ENCODE peak calls at places on chromosomes 16 and 17, in nine cellular contexts. Y is left ventricle myocardium inferior, T is cardiac muscle cell, A is thoracic aorta, O is astrocyte, V is transverse colon, E is lower lobe of right lung, L is HepG2, J is adrenal gland. N is an unnamed sample.

GRCh38 chr16:56206951-56207350 is 15.7 kb downstream of the GNAO1 start:
- DNase-seq in O (no peak), Y (no peak), J (no peak), E (no peak), A (no peak), T (no peak), V (no peak), L (no peak), N (no peak)

GRCh38 chr17:47720754-47721533 is 12.1 kb upstream of the TBX21 start:
- DNase-seq in T (peak), Y (no peak), J (peak), A (no peak), O (peak), E (no peak), V (peak), L (no peak), N (peak)

GRCh38 chr16:89359296-89360147 is 130.8 kb downstream of the ANKRD11 start:
- DNase-seq in L (no peak), V (no peak), T (peak), A (no peak), O (peak), Y (no peak), J (no peak), E (no peak), N (no peak)

GRCh38 chr16:12551530-12551929 is 252.2 kb downstream of the CPPED1 start:
- DNase-seq in V (no peak), E (no peak), T (no peak), O (no peak), L (no peak), A (no peak), J (no peak), Y (no peak), N (no peak)

GRCh38 chr17:16915752-16916556 is 56.0 kb downstream of the TNFRSF13B start:
- DNase-seq in E (peak), T (peak), V (peak), A (no peak), O (no peak), L (peak), Y (peak), J (peak), N (peak)

GRCh38 chr16:19382887-19383816 is 34.5 kb upstream of the TMC5 start:
- DNase-seq in A (no peak), J (no peak), L (no peak), Y (no peak), T (no peak), E (peak), V (no peak), O (no peak), N (peak)

GRCh38 chr17:47717845-47718621 is 15.0 kb upstream of the TBX21 start:
- DNase-seq in J (no peak), Y (no peak), E (no peak), O (peak), L (no peak), V (no peak), T (no peak), A (no peak), N (no peak)

GRCh38 chr16:20830372-20830771 is 24.0 kb downstream of the REXO5 start:
- DNase-seq in A (no peak), O (no peak), V (no peak), J (no peak), Y (no peak), T (no peak), L (no peak), E (no peak), N (no peak)

GRCh38 chr17:50151937-50152547 is 1.6 kb upstream of the PPP1R9B start:
- DNase-seq in V (peak), T (peak), J (peak), O (peak), L (peak), E (peak), Y (peak), A (no peak), N (peak)

GRCh38 chr16:83066011-83066410 is 439.2 kb downstream of the CDH13 start:
- DNase-seq in E (no peak), J (no peak), L (no peak), A (no peak), T (no peak), O (no peak), Y (no peak), V (no peak), N (no peak)

GRCh38 chr16:57365826-57366536 is 6.3 kb upstream of the CX3CL1 start:
- DNase-seq in Y (no peak), T (no peak), A (no peak), L (no peak), J (no peak), O (no peak), V (no peak), E (no peak), N (no peak)

GRCh38 chr16:89319883-89320716 is 102.6 kb downstream of the ZNF778 start:
- DNase-seq in A (peak), J (peak), V (peak), L (peak), Y (no peak), O (peak), E (peak), T (peak), N (peak)

GRCh38 chr16:3691778-3692177 is 25.5 kb downstream of the TRAP1 start:
- DNase-seq in T (no peak), Y (no peak), V (no peak), O (no peak), E (no peak), L (no peak), J (no peak), A (no peak), N (no peak)

GRCh38 chr17:82866521-82867214 is 26.8 kb upstream of the ZNF750 start:
- DNase-seq in A (no peak), Y (no peak), O (peak), E (peak), J (no peak), L (no peak), V (no peak), T (peak), N (no peak)

GRCh38 chr16:87350681-87351319 is 32.8 kb downstream of the FBXO31 start:
- DNase-seq in T (peak), O (peak), Y (no peak), A (no peak), J (peak), V (no peak), E (no peak), L (no peak), N (no peak)

GRCh38 chr16:11315499-11315898 is 29.8 kb upstream of the RMI2 start:
- DNase-seq in T (peak), A (no peak), E (no peak), Y (no peak), O (peak), J (no peak), V (no peak), L (no peak), N (peak)

GRCh38 chr17:14308965-14309879 is 8.3 kb downstream of the HS3ST3B1 start:
- DNase-seq in E (peak), T (peak), A (no peak), V (peak), J (peak), O (peak), L (peak), Y (peak), N (no peak)

GRCh38 chr16:66895999-66896398 is 15.7 kb downstream of the PDP2 start:
- DNase-seq in Y (no peak), V (no peak), T (no peak), J (no peak), L (no peak), E (no peak), A (no peak), O (no peak), N (no peak)

GRCh38 chr17:63498621-63499195 is 21.8 kb downstream of the ACE start:
- DNase-seq in O (peak), T (peak), Y (no peak), L (peak), E (no peak), V (no peak), A (no peak), J (no peak), N (no peak)

GRCh38 chr17:7313890-7314718 is 1.1 kb downstream of the GPS2 start:
- DNase-seq in A (no peak), O (no peak), J (no peak), Y (no peak), E (no peak), V (no peak), T (no peak), L (no peak), N (no peak)

GRCh38 chr17:8479431-8479947 is 43.8 kb downstream of the NDEL1 start:
- DNase-seq in O (peak), A (no peak), Y (peak), L (no peak), T (peak), J (peak), V (no peak), E (no peak), N (no peak)

DNA sequence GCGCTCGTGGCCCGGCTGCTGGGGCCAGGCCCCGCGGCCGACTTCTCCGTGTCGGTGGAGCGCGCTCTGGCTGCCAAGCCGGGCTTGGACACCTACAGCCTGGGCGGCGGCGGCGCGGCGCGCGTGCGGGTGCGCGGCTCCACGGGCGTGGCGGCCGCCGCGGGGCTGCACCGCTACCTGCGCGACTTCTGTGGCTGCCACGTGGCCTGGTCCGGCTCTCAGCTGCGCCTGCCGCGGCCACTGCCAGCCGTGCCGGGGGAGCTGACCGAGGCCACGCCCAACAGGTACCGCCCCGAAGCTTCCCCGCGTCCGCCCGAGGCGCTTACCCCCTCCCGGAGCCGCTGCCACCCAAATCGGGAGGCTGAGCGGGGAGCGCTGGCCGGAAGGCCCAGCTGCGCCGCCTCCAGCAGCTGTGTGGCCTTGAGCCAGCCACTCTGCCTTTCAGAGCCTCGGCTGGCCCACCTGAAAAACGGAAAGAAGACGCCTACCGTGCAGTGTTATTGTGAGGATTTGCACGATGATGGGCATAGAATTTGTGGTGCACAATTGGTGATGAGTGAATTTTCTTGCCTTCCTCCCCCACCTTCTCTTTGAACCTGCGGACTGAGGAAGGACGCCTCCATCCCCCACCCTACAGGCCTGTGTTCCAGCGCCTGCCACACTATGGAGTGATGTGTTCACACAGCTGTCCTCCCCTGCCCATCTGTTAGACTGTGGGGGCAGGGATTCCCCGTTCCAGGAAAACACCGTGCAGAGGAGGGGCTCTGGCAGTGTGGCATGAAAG is 523 bp downstream of the NAGLU start:
- DNase-seq in L (peak), V (peak), O (peak), Y (peak), T (peak), J (peak), E (peak), A (peak), N (peak)
- TF ChIP-seq CTCF in L (peak), V (no peak), O (no peak), Y (no peak), T (no peak), J (no peak), E (no peak), A (no peak), N (no peak)

DNA sequence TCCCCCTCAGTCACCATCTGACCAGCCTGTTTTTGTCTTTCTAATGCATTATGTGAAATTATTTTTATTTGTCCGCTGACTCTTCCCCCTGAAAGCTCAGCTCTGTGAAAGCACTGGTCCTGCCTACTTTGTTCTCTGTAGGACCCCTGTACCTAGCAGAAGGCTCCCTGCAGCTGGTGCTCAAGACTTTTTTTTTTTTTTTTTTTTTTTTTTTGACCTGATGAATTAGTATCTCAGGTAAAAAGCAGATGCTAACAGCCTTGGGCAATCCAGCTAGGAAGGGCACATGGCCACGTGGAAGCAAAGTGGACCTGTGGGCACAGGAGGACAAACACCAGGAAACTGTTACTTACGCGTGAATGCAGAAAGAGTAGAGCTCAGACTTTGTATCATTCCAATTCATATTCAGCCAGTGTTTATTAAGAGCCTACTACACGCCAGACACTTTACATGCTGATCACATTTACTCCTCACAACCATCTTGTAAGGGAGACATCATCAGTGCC is 629 bp upstream of the UNC119 start:
- DNase-seq in L (no peak), J (no peak), Y (no peak), T (no peak), V (no peak), O (no peak), E (no peak), A (no peak), N (no peak)
- H3K27ac ChIP-seq in L (no peak), J (no peak), Y (peak), T (no peak), V (no peak), O (no peak), E (no peak), A (no peak), N (no peak)

GRCh38 chr17:81822996-81823799 is 9.9 kb downstream of the MCRIP1 start:
- DNase-seq in J (no peak), E (no peak), A (no peak), L (no peak), V (no peak), T (no peak), Y (no peak), O (no peak), N (no peak)

GRCh38 chr17:81824595-81824994 is 8.5 kb downstream of the MCRIP1 start:
- DNase-seq in O (no peak), Y (no peak), E (no peak), J (no peak), T (no peak), V (no peak), L (no peak), A (no peak), N (no peak)

GRCh38 chr17:81823800-81824550 is 9.1 kb downstream of the MCRIP1 start:
- DNase-seq in T (no peak), J (no peak), L (no peak), V (no peak), A (no peak), O (no peak), Y (no peak), E (no peak), N (no peak)

GRCh38 chr17:81828656-81829055 is 4.4 kb downstream of the MCRIP1 start:
- DNase-seq in E (no peak), L (no peak), O (no peak), T (no peak), V (no peak), J (no peak), A (no peak), Y (no peak), N (no peak)

GRCh38 chr17:81825841-81826471 is 7.1 kb downstream of the MCRIP1 start:
- DNase-seq in L (peak), T (no peak), V (no peak), Y (no peak), A (no peak), J (no peak), E (no peak), O (no peak), N (no peak)
- TF ChIP-seq CTCF in L (peak), T (no peak), V (no peak), Y (no peak), A (no peak), J (no peak), E (no peak), O (no peak), N (no peak)

GRCh38 chr17:45046536-45047125 is 4.8 kb downstream of the DCAKD start:
- DNase-seq in A (no peak), O (no peak), J (no peak), V (no peak), E (no peak), L (no peak), Y (no peak), T (no peak), N (no peak)
- H3K27ac ChIP-seq in A (no peak), O (no peak), J (no peak), V (no peak), E (no peak), L (peak), Y (no peak), T (peak), N (peak)

DNA sequence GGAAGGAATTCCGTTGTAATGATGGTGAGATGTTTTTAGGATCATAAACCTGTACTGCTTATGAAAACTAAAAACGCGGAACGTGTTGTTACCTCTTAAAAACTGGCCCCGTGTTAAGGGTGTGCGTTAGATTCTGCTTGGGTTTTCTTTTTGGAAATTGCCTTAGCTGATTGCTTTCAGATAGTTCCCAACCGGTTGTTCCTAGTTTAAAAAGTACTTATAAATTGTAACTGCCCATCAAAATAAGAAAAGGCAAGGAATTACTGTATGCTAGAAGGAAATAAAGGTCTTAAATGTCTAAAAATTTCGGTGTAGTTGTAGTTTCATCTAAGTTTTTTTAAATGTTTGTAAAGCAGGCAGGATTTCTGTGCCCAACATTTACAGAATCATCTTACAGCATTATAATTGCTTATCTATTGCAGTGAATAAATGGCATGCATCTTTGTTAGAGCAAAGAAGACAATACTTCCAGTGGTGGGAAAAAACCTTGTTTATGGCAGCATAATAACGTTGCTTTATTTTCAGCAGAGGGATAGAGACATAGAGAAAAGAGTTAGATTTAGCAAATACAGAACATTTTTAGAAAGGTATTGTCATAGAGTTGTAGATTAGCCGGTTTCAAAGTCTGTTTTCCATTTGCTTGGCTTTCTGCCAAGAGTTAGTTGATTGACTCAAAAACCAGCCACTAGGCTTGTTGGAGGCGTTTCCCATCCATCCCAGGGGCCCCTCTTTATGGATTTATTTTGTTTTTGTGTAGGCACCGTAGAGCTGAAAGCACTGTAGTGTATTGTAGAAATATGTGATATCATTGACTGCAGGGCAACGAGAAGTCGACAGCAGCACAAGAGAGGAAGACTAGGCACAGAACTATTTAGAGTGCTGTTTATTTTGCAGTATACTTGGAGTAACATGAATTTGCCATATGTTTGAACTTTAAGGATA is 1.7 kb downstream of the PPM1D start:
- DNase-seq in L (peak), J (peak), T (peak), A (no peak), V (peak), Y (no peak), O (peak), E (no peak), N (peak)
- TF ChIP-seq CTCF in L (no peak), J (no peak), T (no peak), A (peak), V (no peak), Y (no peak), O (no peak), E (no peak), N (peak)

N was measured in PC-9.